ENCODE peak calls at places on chromosomes 5 and 9, in eight cellular contexts. X, B, Z, Q, G, O, K and F are unnamed samples.

GRCh38 chr5:95718203-95718602 is 12.9 kb upstream of the RHOBTB3 start:
- DNase-seq in X (no peak), B (no peak), Z (no peak), Q (no peak), G (no peak), O (no peak), K (no peak), F (no peak)

GRCh38 chr5:20286512-20286911 is 298.5 kb upstream of the CDH18 start:
- DNase-seq in X (no peak), B (no peak), Z (no peak), Q (no peak), G (no peak), O (no peak), K (no peak), F (peak; percentile 58)

GRCh38 chr5:40383719-40384651 is 295.7 kb upstream of the PTGER4 start:
- DNase-seq in X (no peak), B (no peak), Z (no peak), Q (no peak), G (no peak), O (no peak), K (no peak), F (peak; percentile 87)

GRCh38 chr9:128339761-128340690 is at the start of gene SLC27A4:
- DNase-seq in X (peak; percentile 80), B (peak; percentile 95), Z (peak; percentile 48), Q (peak; percentile 90), G (peak; percentile 71), O (peak; percentile 87), K (peak; percentile 97), F (peak; percentile 66)

GRCh38 chr5:149360262-149360661 is 2.4 kb downstream of the PCYOX1L start:
- DNase-seq in X (no peak), B (no peak), Z (no peak), Q (no peak), G (no peak), O (no peak), K (no peak), F (no peak)

GRCh38 chr5:107322936-107323335 is 347.8 kb downstream of the EFNA5 start:
- DNase-seq in X (no peak), B (no peak), Z (no peak), Q (no peak), G (no peak), O (no peak), K (no peak), F (peak; percentile 11)

GRCh38 chr5:73031839-73032238 is 76.0 kb downstream of the FCHO2 start:
- DNase-seq in X (peak; percentile 42), B (no peak), Z (peak; percentile 20), Q (no peak), G (no peak), O (no peak), K (no peak), F (peak; percentile 91)

GRCh38 chr5:88671808-88672499 is 211.0 kb downstream of the MEF2C start:
- DNase-seq in X (no peak), B (no peak), Z (no peak), Q (no peak), G (no peak), O (no peak), K (no peak), F (no peak)

GRCh38 chr5:103601314-103601713 is 38.7 kb upstream of the NUDT12 start:
- DNase-seq in X (no peak), B (no peak), Z (no peak), Q (no peak), G (no peak), O (no peak), K (no peak), F (no peak)

GRCh38 chr9:73640971-73641370 is 489.3 kb downstream of the ANXA1 start:
- DNase-seq in X (no peak), B (no peak), Z (no peak), Q (no peak), G (no peak), O (no peak), K (no peak), F (no peak)

GRCh38 chr9:15104826-15105420 is 194.7 kb upstream of the FREM1 start:
- DNase-seq in X (peak; percentile 24), B (no peak), Z (no peak), Q (no peak), G (no peak), O (no peak), K (peak; percentile 22), F (peak; percentile 46)

GRCh38 chr9:123005964-123006363 is 27.5 kb upstream of the GPR21 start:
- DNase-seq in X (no peak), B (no peak), Z (no peak), Q (no peak), G (no peak), O (no peak), K (no peak), F (peak; percentile 52)

GRCh38 chr9:114968710-114969109 is 38.3 kb upstream of the TNFSF8 start:
- DNase-seq in X (no peak), B (no peak), Z (no peak), Q (no peak), G (no peak), O (no peak), K (no peak), F (peak; percentile 17)

GRCh38 chr9:93415176-93415690 is 36.3 kb upstream of the FAM120A start:
- DNase-seq in X (no peak), B (no peak), Z (no peak), Q (no peak), G (no peak), O (no peak), K (no peak), F (no peak)

GRCh38 chr5:8730194-8730593 is 815.7 kb downstream of the SEMA5A start:
- DNase-seq in X (no peak), B (no peak), Z (no peak), Q (no peak), G (no peak), O (no peak), K (no peak), F (peak; percentile 75)

GRCh38 chr5:78404682-78405293 is 44.4 kb downstream of the SCAMP1 start:
- DNase-seq in X (no peak), B (no peak), Z (no peak), Q (no peak), G (no peak), O (no peak), K (no peak), F (no peak)

GRCh38 chr9:85178486-85178885 is 509.0 kb downstream of the NTRK2 start:
- DNase-seq in X (no peak), B (no peak), Z (no peak), Q (no peak), G (no peak), O (no peak), K (no peak), F (no peak)

GRCh38 chr5:89847743-89848142 is 561.8 kb downstream of the CETN3 start:
- DNase-seq in X (no peak), B (no peak), Z (no peak), Q (no peak), G (no peak), O (no peak), K (no peak), F (peak; percentile 1)

GRCh38 chr9:105973811-105974407 is 279.6 kb downstream of the TMEM38B start:
- DNase-seq in X (no peak), B (no peak), Z (no peak), Q (no peak), G (no peak), O (no peak), K (no peak), F (no peak)

GRCh38 chr5:149125386-149125891 is 15.9 kb upstream of the ABLIM3 start:
- DNase-seq in X (peak; percentile 68), B (no peak), Z (no peak), Q (no peak), G (no peak), O (peak; percentile 32), K (no peak), F (peak; percentile 18)

GRCh38 chr5:178237431-178238312 is 5.1 kb upstream of the PHYKPL start:
- DNase-seq in X (no peak), B (no peak), Z (no peak), Q (no peak), G (no peak), O (no peak), K (no peak), F (peak; percentile 15)

GRCh38 chr5:168651654-168652053 is 72.5 kb upstream of the PANK3 start:
- DNase-seq in X (no peak), B (no peak), Z (no peak), Q (peak; percentile 45), G (no peak), O (no peak), K (no peak), F (peak; percentile 50)

GRCh38 chr5:103434057-103434456 is 128.5 kb downstream of the NUDT12 start:
- DNase-seq in X (no peak), B (peak; percentile 66), Z (no peak), Q (no peak), G (no peak), O (no peak), K (no peak), F (no peak)

GRCh38 chr9:33447404-33448158 is at the start of gene AQP3:
- DNase-seq in X (peak; percentile 82), B (peak; percentile 93), Z (peak; percentile 51), Q (peak; percentile 96), G (peak; percentile 73), O (peak; percentile 84), K (peak; percentile 82), F (no peak)
- TF ChIP-seq POLR2A in X (peak; percentile 84), B (no peak), Z (no peak), Q (no peak), G (peak; percentile 93), O (peak; percentile 80), K (no peak), F (no peak)

GRCh38 chr5:135600971-135601381 is 22.2 kb upstream of the CXCL14 start:
- DNase-seq in X (no peak), B (no peak), Z (no peak), Q (peak; percentile 76), G (no peak), O (no peak), K (no peak), F (no peak)
- TF ChIP-seq POLR2A in X (no peak), B (no peak), Z (no peak), Q (no peak), G (no peak), O (no peak), K (no peak), F (no peak)

GRCh38 chr9:137316012-137316981 is 14.2 kb upstream of the NRARP start:
- DNase-seq in X (peak; percentile 75), B (peak; percentile 79), Z (peak; percentile 15), Q (no peak), G (no peak), O (peak; percentile 57), K (peak; percentile 95), F (no peak)
- TF ChIP-seq POLR2A in X (no peak), B (no peak), Z (no peak), Q (no peak), G (no peak), O (no peak), K (peak; percentile 49), F (no peak)

DNA sequence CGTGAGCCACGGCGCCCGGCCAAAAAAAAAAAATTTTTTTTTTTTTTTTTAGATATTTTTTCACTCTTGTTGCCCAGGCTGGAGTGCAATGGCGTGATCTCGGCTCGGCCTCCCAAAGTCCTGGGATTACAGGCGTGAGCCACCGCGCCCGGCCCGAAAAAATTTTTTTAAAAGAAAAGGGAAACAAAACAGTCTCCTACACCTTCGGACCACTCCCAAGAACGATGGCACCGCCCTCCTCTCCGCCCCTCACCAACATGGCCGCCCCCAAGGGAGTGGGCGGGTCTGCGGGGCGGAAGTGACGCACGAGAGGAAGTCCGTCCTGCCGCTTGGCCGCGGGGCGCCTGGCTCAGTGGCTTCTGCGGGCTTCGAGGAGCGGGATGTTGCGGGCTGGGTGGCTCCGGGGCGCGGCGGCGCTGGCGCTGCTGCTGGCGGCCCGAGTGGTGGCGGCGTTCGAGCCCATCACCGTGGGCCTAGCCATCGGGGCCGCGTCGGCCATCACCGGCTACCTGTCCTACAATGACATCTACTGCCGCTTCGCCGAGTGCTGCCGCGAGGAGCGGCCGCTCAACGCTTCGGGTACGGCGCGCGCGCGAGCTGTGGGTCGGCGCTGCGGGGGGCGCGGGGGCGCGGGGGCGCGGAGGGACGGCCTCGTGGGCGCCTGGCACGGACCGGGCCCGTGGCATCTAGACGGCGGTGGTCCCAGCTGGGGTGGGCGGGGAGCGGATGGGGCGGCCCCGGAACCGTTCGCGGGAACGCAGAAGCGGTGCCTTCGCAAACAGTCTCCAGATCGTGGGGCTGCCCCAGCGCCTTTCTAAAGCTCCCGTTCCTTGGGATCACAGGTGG is at the start of gene TOR1B:
- DNase-seq in X (peak; percentile 91), B (peak; percentile 98), Z (peak; percentile 94), Q (peak; percentile 99), G (peak; percentile 96), O (peak; percentile 96), K (peak; percentile 97), F (peak; percentile 87)
- TF ChIP-seq POLR2A in X (peak; percentile 79), B (peak; percentile 44), Z (peak; percentile 84), Q (no peak), G (peak; percentile 83), O (peak; percentile 71), K (peak; percentile 87), F (peak; percentile 88)